ENCODE peak calls at places on chromosomes 11 and 22, in five cellular contexts. K is AG04449, H is astrocyte of the spinal cord, Y is psoas muscle, U is kidney. T is an unnamed sample.

GRCh38 chr11:92826597-92826996 is 142.9 kb upstream of the MTNR1B start:
- DNase-seq in K (no peak), H (no peak), Y (no peak), U (no peak), T (no peak)

GRCh38 chr11:61336171-61336935 is 3.3 kb downstream of the TKFC start:
- DNase-seq in K (no peak), H (peak; percentile 79), Y (peak; percentile 77), U (peak; percentile 89), T (peak; percentile 42)

GRCh38 chr22:38831166-38831945 is 12.5 kb downstream of the NPTXR start:
- DNase-seq in K (no peak), H (peak; percentile 37), Y (no peak), U (no peak), T (no peak)

GRCh38 chr11:5698281-5698680 is 8.7 kb downstream of the TRIM22 start:
- DNase-seq in K (no peak), H (no peak), Y (no peak), U (no peak), T (no peak)

GRCh38 chr11:60910711-60911366 is 3.1 kb upstream of the TMEM109 start:
- DNase-seq in K (no peak), H (no peak), Y (no peak), U (no peak), T (no peak)

GRCh38 chr11:68325183-68325893 is 12.9 kb downstream of the LRP5 start:
- DNase-seq in K (no peak), H (no peak), Y (no peak), U (no peak), T (no peak)

GRCh38 chr11:122334546-122335375 is 218.7 kb upstream of the BLID start:
- DNase-seq in K (no peak), H (no peak), Y (no peak), U (no peak), T (no peak)

GRCh38 chr22:30386960-30387848 is at the start of gene RNF215:
- DNase-seq in K (no peak), H (peak; percentile 77), Y (peak; percentile 85), U (peak; percentile 93), T (no peak)

GRCh38 chr11:21289686-21290085 is 620.3 kb downstream of the NELL1 start:
- DNase-seq in K (no peak), H (no peak), Y (no peak), U (no peak), T (no peak)

GRCh38 chr11:60905551-60906113 is 753 bp downstream of the PRPF19 start:
- DNase-seq in K (no peak), H (peak; percentile 52), Y (no peak), U (no peak), T (no peak)

GRCh38 chr11:70490208-70490607 is 91.9 kb downstream of the CTTN start:
- DNase-seq in K (no peak), H (no peak), Y (peak; percentile 4), U (peak; percentile 40), T (no peak)

GRCh38 chr22:41991111-41991510 is 7.5 kb upstream of the WBP2NL start:
- DNase-seq in K (no peak), H (no peak), Y (no peak), U (no peak), T (no peak)

GRCh38 chr11:35390737-35391682 is 28.3 kb downstream of the SLC1A2 start:
- DNase-seq in K (no peak), H (peak; percentile 70), Y (no peak), U (no peak), T (no peak)

GRCh38 chr11:9600651-9601040 is 27.2 kb downstream of the WEE1 start:
- DNase-seq in K (no peak), H (no peak), Y (no peak), U (no peak), T (no peak)
- TF ChIP-seq CTCF in K (no peak), H (no peak), Y (no peak), U (no peak), T (no peak)

GRCh38 chr11:46912526-46913150 is 5.7 kb downstream of the LRP4 start:
- DNase-seq in K (no peak), H (no peak), Y (no peak), U (no peak), T (no peak)

GRCh38 chr11:46914363-46914762 is 4.0 kb downstream of the LRP4 start:
- DNase-seq in K (no peak), H (peak; percentile 27), Y (peak; percentile 64), U (no peak), T (no peak)

GRCh38 chr11:46916251-46916650 is 2.1 kb downstream of the LRP4 start:
- DNase-seq in K (no peak), H (no peak), Y (no peak), U (no peak), T (no peak)

GRCh38 chr11:46914910-46915309 is 3.4 kb downstream of the LRP4 start:
- DNase-seq in K (no peak), H (no peak), Y (no peak), U (no peak), T (no peak)

DNA sequence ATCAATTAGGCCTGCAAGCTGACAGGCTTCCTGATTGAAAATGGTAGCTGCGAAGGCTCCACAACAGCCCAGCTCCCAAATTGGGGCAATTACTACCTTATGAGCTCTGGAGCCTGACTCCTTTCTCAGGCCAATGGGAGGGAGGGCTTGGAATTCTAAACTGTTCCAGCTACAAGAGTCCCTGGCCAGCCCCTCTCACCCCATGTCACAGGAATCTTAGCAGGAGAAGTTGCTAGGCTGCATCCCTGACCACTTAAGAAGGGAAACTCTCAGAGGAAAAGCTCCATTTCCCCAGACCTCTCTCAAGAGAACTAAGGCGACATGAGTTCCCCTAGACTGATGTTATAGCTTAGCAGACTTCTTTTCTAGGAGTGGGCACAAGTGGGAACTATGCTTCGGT is 4.9 kb downstream of the LRP4 start:
- DNase-seq in K (no peak), H (no peak), Y (no peak), U (no peak), T (no peak)
- H3K4me3 ChIP-seq in K (no peak overlapping the region), H (no peak overlapping the region), Y (no peak overlapping the region), U (no peak overlapping the region), T (no peak overlapping the region)

DNA sequence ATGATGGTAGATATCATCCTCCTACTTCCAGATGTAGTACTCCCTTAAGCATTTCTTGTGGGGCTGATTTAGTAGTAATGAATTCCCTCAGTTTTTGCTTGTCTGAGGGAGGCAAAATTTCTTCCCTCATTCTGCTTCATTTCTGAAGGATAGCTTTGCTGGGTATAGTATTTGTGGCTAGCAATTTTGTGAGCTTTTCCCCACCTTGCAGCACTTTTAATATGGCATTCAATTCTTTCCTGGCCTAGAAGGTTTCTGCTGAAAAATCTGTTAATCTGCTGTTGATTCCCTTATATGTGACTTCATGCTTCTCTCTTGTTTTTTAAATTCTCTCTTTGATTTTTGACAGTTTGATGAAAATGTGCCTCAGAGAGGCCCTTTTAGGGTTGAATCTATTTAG is 50.4 kb downstream of the KCNQ1OT1 start:
- DNase-seq in K (no peak), H (no peak), Y (no peak), U (no peak), T (no peak)
- TF ChIP-seq CTCF in K (no peak), H (no peak), Y (no peak), U (no peak), T (no peak)

GRCh38 chr11:27266125-27266524 is 96.9 kb downstream of the CCDC34 start:
- DNase-seq in K (no peak), H (no peak), Y (no peak), U (no peak), T (peak; percentile 29)

GRCh38 chr11:27263046-27263445 is 100.0 kb downstream of the CCDC34 start:
- DNase-seq in K (no peak), H (no peak), Y (no peak), U (no peak), T (no peak)
- H3K4me3 ChIP-seq in K (no peak overlapping the region), H (no peak overlapping the region), Y (no peak overlapping the region), U (no peak overlapping the region), T (no peak overlapping the region)

DNA sequence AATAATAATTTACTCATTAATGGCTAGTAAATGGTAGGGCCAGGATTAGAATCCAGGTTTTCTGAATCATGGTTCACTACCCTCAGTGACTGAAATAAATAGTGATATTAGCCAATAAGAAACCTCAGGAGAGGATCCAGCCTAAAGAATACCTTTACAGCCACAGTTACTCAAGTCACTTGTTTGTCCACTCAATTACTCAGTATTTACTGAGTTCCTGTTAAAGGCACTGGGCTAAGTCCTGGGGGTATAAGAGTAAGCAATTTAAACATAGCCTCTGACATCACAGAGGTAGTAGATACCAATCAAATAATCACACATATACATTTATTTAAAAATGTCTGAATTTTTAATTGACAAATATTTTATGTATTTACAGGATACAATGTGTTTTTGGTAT is 56.8 kb upstream of the GAB2 start:
- DNase-seq in K (no peak), H (no peak), Y (no peak), U (no peak), T (no peak)
- TF ChIP-seq CTCF in K (no peak), H (no peak), Y (no peak), U (no peak), T (no peak)

GRCh38 chr22:48357961-48358360 is 1469.7 kb downstream of the BRD1 start:
- DNase-seq in K (no peak), H (no peak), Y (no peak), U (peak; percentile 8), T (no peak)
- H3K4me3 ChIP-seq in K (no peak overlapping the region), H (no peak overlapping the region), Y (no peak overlapping the region), U (no peak overlapping the region), T (no peak overlapping the region)

DNA sequence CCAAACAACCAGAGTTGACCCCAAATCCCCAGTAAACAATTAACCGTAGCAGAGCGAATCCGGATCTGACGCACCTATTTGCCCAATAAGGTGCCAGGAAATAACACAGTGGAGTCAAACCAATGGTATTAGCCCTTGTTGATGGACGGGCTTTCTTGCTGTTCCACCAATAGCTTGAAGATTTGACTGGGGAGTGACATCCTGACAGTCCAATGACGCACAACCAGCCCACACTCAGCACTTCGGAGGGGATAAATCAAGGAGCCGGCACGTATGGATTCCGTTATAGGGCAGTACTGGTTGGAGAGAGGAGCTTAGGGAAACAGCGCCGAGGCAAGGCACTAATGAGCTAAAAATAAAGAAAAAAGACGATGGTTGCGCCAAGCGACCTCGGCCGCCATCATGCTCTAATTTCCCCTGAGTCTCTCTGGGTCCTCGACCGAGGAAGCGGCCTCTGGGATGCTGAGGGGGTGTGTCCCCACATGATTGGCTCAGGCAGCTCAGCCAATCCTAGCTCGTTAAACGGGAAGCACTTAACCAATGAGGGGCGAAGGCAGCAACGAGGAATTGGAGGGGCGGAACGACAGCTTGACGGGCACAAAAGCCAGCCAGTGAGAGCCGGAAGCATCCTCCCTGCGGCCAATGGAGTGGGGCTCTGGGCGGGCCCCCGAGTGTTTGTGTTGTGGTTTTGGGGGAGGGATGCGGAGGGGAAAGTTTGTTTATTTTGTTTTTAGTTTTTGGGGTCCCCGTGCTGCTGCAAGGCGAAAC is 49.5 kb downstream of the FAM83F start:
- DNase-seq in K (peak; percentile 96), H (peak; percentile 99), Y (peak; percentile 97), U (peak; percentile 98), T (peak; percentile 99)
- TF ChIP-seq CTCF in K (no peak), H (no peak), Y (no peak), U (no peak), T (no peak)

DNA sequence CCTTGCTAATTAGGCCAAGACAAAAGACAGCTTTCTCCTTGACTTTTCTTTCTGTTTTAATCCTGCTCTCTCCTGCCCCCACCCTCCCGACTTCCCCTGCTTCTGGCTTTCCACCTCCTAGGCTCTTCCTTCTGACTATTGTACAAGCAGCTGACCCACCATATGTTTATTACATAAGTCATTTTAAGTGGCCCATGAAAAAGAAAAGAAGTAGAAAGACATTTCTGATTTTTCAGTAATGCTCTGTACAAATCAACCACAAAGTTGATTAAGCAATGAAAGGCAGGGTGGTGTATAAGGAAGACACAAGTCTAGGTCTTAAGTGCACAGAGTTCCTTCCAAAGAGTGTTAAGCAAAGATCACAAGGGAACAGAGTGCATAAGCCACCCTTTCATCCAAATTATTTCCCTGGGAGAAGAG is 18.2 kb downstream of the JAML start:
- DNase-seq in K (no peak), H (no peak), Y (no peak), U (no peak), T (no peak)
- H3K4me3 ChIP-seq in K (no peak overlapping the region), H (no peak overlapping the region), Y (no peak overlapping the region), U (no peak overlapping the region), T (no peak overlapping the region)

T was measured in HFF-Myc.